ENCODE peak calls at places on chromosome 20, in seven cellular contexts. One of them, this sample, is unnamed.

GRCh38 chr20:24768226-24768625 is 180.8 kb upstream of the CST7 start:
- DNase-seq in A549: no peak
- DNase-seq in stimulated activated effector memory CD8-positive, alpha-beta T cell treated with anti-CD3 and anti-CD28 coated beads, Interleukin-12 subunit alpha, Interleukin-12 subunit beta, amount 100 ng/mL, for 72 hours: no peak
- DNase-seq in MV-4-11: no peak
- DNase-seq in T-helper 2 cell: no peak
- DNase-seq in activated T-cell treated with anti-CD3 and anti-CD28 coated beads, Interleukin-2, amount 50 U/mL, for 48 hours: no peak
- DNase-seq in tibial artery: no peak
- DNase-seq in this sample: peak

GRCh38 chr20:60372282-60372681 is 414.1 kb downstream of the CDH26 start:
- DNase-seq in A549: no peak
- DNase-seq in stimulated activated effector memory CD8-positive, alpha-beta T cell treated with anti-CD3 and anti-CD28 coated beads, Interleukin-12 subunit alpha, Interleukin-12 subunit beta, amount 100 ng/mL, for 72 hours: no peak
- DNase-seq in MV-4-11: no peak
- DNase-seq in T-helper 2 cell: no peak
- DNase-seq in activated T-cell treated with anti-CD3 and anti-CD28 coated beads, Interleukin-2, amount 50 U/mL, for 48 hours: no peak
- DNase-seq in tibial artery: no peak
- DNase-seq in this sample: no peak

GRCh38 chr20:46640536-46641311 is 10.5 kb downstream of the SLC13A3 start:
- DNase-seq in A549: no peak
- DNase-seq in stimulated activated effector memory CD8-positive, alpha-beta T cell treated with anti-CD3 and anti-CD28 coated beads, Interleukin-12 subunit alpha, Interleukin-12 subunit beta, amount 100 ng/mL, for 72 hours: no peak
- DNase-seq in MV-4-11: no peak
- DNase-seq in T-helper 2 cell: no peak
- DNase-seq in activated T-cell treated with anti-CD3 and anti-CD28 coated beads, Interleukin-2, amount 50 U/mL, for 48 hours: no peak
- DNase-seq in tibial artery: no peak
- DNase-seq in this sample: no peak

GRCh38 chr20:52593634-52594033 is 378.5 kb upstream of the TSHZ2 start:
- DNase-seq in A549: no peak
- DNase-seq in stimulated activated effector memory CD8-positive, alpha-beta T cell treated with anti-CD3 and anti-CD28 coated beads, Interleukin-12 subunit alpha, Interleukin-12 subunit beta, amount 100 ng/mL, for 72 hours: no peak
- DNase-seq in MV-4-11: no peak
- DNase-seq in T-helper 2 cell: no peak
- DNase-seq in activated T-cell treated with anti-CD3 and anti-CD28 coated beads, Interleukin-2, amount 50 U/mL, for 48 hours: no peak
- DNase-seq in tibial artery: no peak
- DNase-seq in this sample: no peak

GRCh38 chr20:62069741-62070216 is 4.1 kb upstream of the TAF4 start:
- DNase-seq in A549: no peak
- DNase-seq in stimulated activated effector memory CD8-positive, alpha-beta T cell treated with anti-CD3 and anti-CD28 coated beads, Interleukin-12 subunit alpha, Interleukin-12 subunit beta, amount 100 ng/mL, for 72 hours: no peak
- DNase-seq in MV-4-11: peak
- DNase-seq in T-helper 2 cell: no peak
- DNase-seq in activated T-cell treated with anti-CD3 and anti-CD28 coated beads, Interleukin-2, amount 50 U/mL, for 48 hours: no peak
- DNase-seq in tibial artery: no peak
- DNase-seq in this sample: no peak

GRCh38 chr20:4864292-4864691 is 137.0 kb downstream of the SLC23A2 start:
- DNase-seq in A549: no peak
- DNase-seq in stimulated activated effector memory CD8-positive, alpha-beta T cell treated with anti-CD3 and anti-CD28 coated beads, Interleukin-12 subunit alpha, Interleukin-12 subunit beta, amount 100 ng/mL, for 72 hours: no peak
- DNase-seq in MV-4-11: no peak
- DNase-seq in T-helper 2 cell: no peak
- DNase-seq in activated T-cell treated with anti-CD3 and anti-CD28 coated beads, Interleukin-2, amount 50 U/mL, for 48 hours: no peak
- DNase-seq in tibial artery: no peak
- DNase-seq in this sample: no peak

GRCh38 chr20:44279228-44279627 is 31.8 kb downstream of the FITM2 start:
- DNase-seq in A549: peak
- DNase-seq in stimulated activated effector memory CD8-positive, alpha-beta T cell treated with anti-CD3 and anti-CD28 coated beads, Interleukin-12 subunit alpha, Interleukin-12 subunit beta, amount 100 ng/mL, for 72 hours: no peak
- DNase-seq in MV-4-11: no peak
- DNase-seq in T-helper 2 cell: no peak
- DNase-seq in activated T-cell treated with anti-CD3 and anti-CD28 coated beads, Interleukin-2, amount 50 U/mL, for 48 hours: no peak
- DNase-seq in tibial artery: no peak
- DNase-seq in this sample: no peak

GRCh38 chr20:39850821-39851330 is 838.2 kb downstream of the MAFB start:
- DNase-seq in A549: no peak
- DNase-seq in stimulated activated effector memory CD8-positive, alpha-beta T cell treated with anti-CD3 and anti-CD28 coated beads, Interleukin-12 subunit alpha, Interleukin-12 subunit beta, amount 100 ng/mL, for 72 hours: no peak
- DNase-seq in MV-4-11: no peak
- DNase-seq in T-helper 2 cell: no peak
- DNase-seq in activated T-cell treated with anti-CD3 and anti-CD28 coated beads, Interleukin-2, amount 50 U/mL, for 48 hours: no peak
- DNase-seq in tibial artery: no peak
- DNase-seq in this sample: peak

GRCh38 chr20:59992531-59992930 is 34.3 kb downstream of the CDH26 start:
- DNase-seq in A549: peak
- DNase-seq in stimulated activated effector memory CD8-positive, alpha-beta T cell treated with anti-CD3 and anti-CD28 coated beads, Interleukin-12 subunit alpha, Interleukin-12 subunit beta, amount 100 ng/mL, for 72 hours: no peak
- DNase-seq in MV-4-11: peak
- DNase-seq in T-helper 2 cell: no peak
- DNase-seq in activated T-cell treated with anti-CD3 and anti-CD28 coated beads, Interleukin-2, amount 50 U/mL, for 48 hours: no peak
- DNase-seq in tibial artery: no peak
- DNase-seq in this sample: no peak

GRCh38 chr20:53579581-53580375 is 13.9 kb downstream of the ZNF217 start:
- DNase-seq in A549: no peak
- DNase-seq in stimulated activated effector memory CD8-positive, alpha-beta T cell treated with anti-CD3 and anti-CD28 coated beads, Interleukin-12 subunit alpha, Interleukin-12 subunit beta, amount 100 ng/mL, for 72 hours: peak
- DNase-seq in MV-4-11: peak
- DNase-seq in T-helper 2 cell: no peak
- DNase-seq in activated T-cell treated with anti-CD3 and anti-CD28 coated beads, Interleukin-2, amount 50 U/mL, for 48 hours: peak
- DNase-seq in tibial artery: no peak
- DNase-seq in this sample: no peak

GRCh38 chr20:10603971-10604864 is 69.6 kb downstream of the JAG1 start:
- DNase-seq in A549: peak
- DNase-seq in stimulated activated effector memory CD8-positive, alpha-beta T cell treated with anti-CD3 and anti-CD28 coated beads, Interleukin-12 subunit alpha, Interleukin-12 subunit beta, amount 100 ng/mL, for 72 hours: no peak
- DNase-seq in MV-4-11: peak
- DNase-seq in T-helper 2 cell: no peak
- DNase-seq in activated T-cell treated with anti-CD3 and anti-CD28 coated beads, Interleukin-2, amount 50 U/mL, for 48 hours: no peak
- DNase-seq in tibial artery: peak
- DNase-seq in this sample: no peak

GRCh38 chr20:461254-462198 is 807 bp downstream of the TBC1D20 start:
- DNase-seq in A549: peak
- DNase-seq in stimulated activated effector memory CD8-positive, alpha-beta T cell treated with anti-CD3 and anti-CD28 coated beads, Interleukin-12 subunit alpha, Interleukin-12 subunit beta, amount 100 ng/mL, for 72 hours: peak
- DNase-seq in MV-4-11: peak
- DNase-seq in T-helper 2 cell: peak
- DNase-seq in activated T-cell treated with anti-CD3 and anti-CD28 coated beads, Interleukin-2, amount 50 U/mL, for 48 hours: peak
- DNase-seq in tibial artery: no peak
- DNase-seq in this sample: peak

GRCh38 chr20:18985551-18985950 is 172.0 kb downstream of the SCP2D1 start:
- DNase-seq in A549: no peak
- DNase-seq in stimulated activated effector memory CD8-positive, alpha-beta T cell treated with anti-CD3 and anti-CD28 coated beads, Interleukin-12 subunit alpha, Interleukin-12 subunit beta, amount 100 ng/mL, for 72 hours: no peak
- DNase-seq in MV-4-11: no peak
- DNase-seq in T-helper 2 cell: no peak
- DNase-seq in activated T-cell treated with anti-CD3 and anti-CD28 coated beads, Interleukin-2, amount 50 U/mL, for 48 hours: no peak
- DNase-seq in tibial artery: no peak
- DNase-seq in this sample: no peak

GRCh38 chr20:40961176-40961575 is 67.4 kb upstream of the TOP1 start:
- DNase-seq in A549: no peak
- DNase-seq in stimulated activated effector memory CD8-positive, alpha-beta T cell treated with anti-CD3 and anti-CD28 coated beads, Interleukin-12 subunit alpha, Interleukin-12 subunit beta, amount 100 ng/mL, for 72 hours: no peak
- DNase-seq in MV-4-11: no peak
- DNase-seq in T-helper 2 cell: no peak
- DNase-seq in activated T-cell treated with anti-CD3 and anti-CD28 coated beads, Interleukin-2, amount 50 U/mL, for 48 hours: no peak
- DNase-seq in tibial artery: peak
- DNase-seq in this sample: no peak

GRCh38 chr20:63645218-63645617 is 8.0 kb downstream of the STMN3 start:
- DNase-seq in A549: no peak
- DNase-seq in stimulated activated effector memory CD8-positive, alpha-beta T cell treated with anti-CD3 and anti-CD28 coated beads, Interleukin-12 subunit alpha, Interleukin-12 subunit beta, amount 100 ng/mL, for 72 hours: no peak
- DNase-seq in MV-4-11: no peak
- DNase-seq in T-helper 2 cell: no peak
- DNase-seq in activated T-cell treated with anti-CD3 and anti-CD28 coated beads, Interleukin-2, amount 50 U/mL, for 48 hours: no peak
- DNase-seq in tibial artery: peak
- DNase-seq in this sample: peak

GRCh38 chr20:22744341-22745193 is 160.2 kb upstream of the FOXA2 start:
- DNase-seq in A549: no peak
- DNase-seq in stimulated activated effector memory CD8-positive, alpha-beta T cell treated with anti-CD3 and anti-CD28 coated beads, Interleukin-12 subunit alpha, Interleukin-12 subunit beta, amount 100 ng/mL, for 72 hours: no peak
- DNase-seq in MV-4-11: no peak
- DNase-seq in T-helper 2 cell: no peak
- DNase-seq in activated T-cell treated with anti-CD3 and anti-CD28 coated beads, Interleukin-2, amount 50 U/mL, for 48 hours: no peak
- DNase-seq in tibial artery: no peak
- DNase-seq in this sample: no peak

GRCh38 chr20:9177278-9177677 is 108.4 kb downstream of the PLCB4 start:
- DNase-seq in A549: no peak
- DNase-seq in stimulated activated effector memory CD8-positive, alpha-beta T cell treated with anti-CD3 and anti-CD28 coated beads, Interleukin-12 subunit alpha, Interleukin-12 subunit beta, amount 100 ng/mL, for 72 hours: no peak
- DNase-seq in MV-4-11: no peak
- DNase-seq in T-helper 2 cell: no peak
- DNase-seq in activated T-cell treated with anti-CD3 and anti-CD28 coated beads, Interleukin-2, amount 50 U/mL, for 48 hours: no peak
- DNase-seq in tibial artery: no peak
- DNase-seq in this sample: no peak

GRCh38 chr20:58751956-58752355 is 59.4 kb downstream of the NPEPL1 start:
- DNase-seq in A549: no peak
- DNase-seq in stimulated activated effector memory CD8-positive, alpha-beta T cell treated with anti-CD3 and anti-CD28 coated beads, Interleukin-12 subunit alpha, Interleukin-12 subunit beta, amount 100 ng/mL, for 72 hours: no peak
- DNase-seq in MV-4-11: no peak
- DNase-seq in T-helper 2 cell: no peak
- DNase-seq in activated T-cell treated with anti-CD3 and anti-CD28 coated beads, Interleukin-2, amount 50 U/mL, for 48 hours: no peak
- DNase-seq in tibial artery: no peak
- DNase-seq in this sample: peak

GRCh38 chr20:51272392-51272791 is 249.5 kb upstream of the KCNG1 start:
- DNase-seq in A549: no peak
- DNase-seq in stimulated activated effector memory CD8-positive, alpha-beta T cell treated with anti-CD3 and anti-CD28 coated beads, Interleukin-12 subunit alpha, Interleukin-12 subunit beta, amount 100 ng/mL, for 72 hours: no peak
- DNase-seq in MV-4-11: peak
- DNase-seq in T-helper 2 cell: no peak
- DNase-seq in activated T-cell treated with anti-CD3 and anti-CD28 coated beads, Interleukin-2, amount 50 U/mL, for 48 hours: no peak
- DNase-seq in tibial artery: no peak
- DNase-seq in this sample: no peak

GRCh38 chr20:46203510-46203837 is 85.4 kb downstream of the CD40 start:
- DNase-seq in A549: no peak
- DNase-seq in stimulated activated effector memory CD8-positive, alpha-beta T cell treated with anti-CD3 and anti-CD28 coated beads, Interleukin-12 subunit alpha, Interleukin-12 subunit beta, amount 100 ng/mL, for 72 hours: no peak
- DNase-seq in MV-4-11: no peak
- DNase-seq in T-helper 2 cell: no peak
- DNase-seq in activated T-cell treated with anti-CD3 and anti-CD28 coated beads, Interleukin-2, amount 50 U/mL, for 48 hours: no peak
- DNase-seq in tibial artery: no peak
- DNase-seq in this sample: no peak

GRCh38 chr20:48826883-48827771 is 672 bp downstream of the PREX1 start:
- DNase-seq in A549: no peak
- DNase-seq in stimulated activated effector memory CD8-positive, alpha-beta T cell treated with anti-CD3 and anti-CD28 coated beads, Interleukin-12 subunit alpha, Interleukin-12 subunit beta, amount 100 ng/mL, for 72 hours: peak
- DNase-seq in MV-4-11: no peak
- DNase-seq in T-helper 2 cell: no peak
- DNase-seq in activated T-cell treated with anti-CD3 and anti-CD28 coated beads, Interleukin-2, amount 50 U/mL, for 48 hours: peak
- DNase-seq in tibial artery: no peak
- DNase-seq in this sample: peak

GRCh38 chr20:58070664-58071499 is 157.6 kb downstream of the ANKRD60 start:
- DNase-seq in A549: no peak
- DNase-seq in stimulated activated effector memory CD8-positive, alpha-beta T cell treated with anti-CD3 and anti-CD28 coated beads, Interleukin-12 subunit alpha, Interleukin-12 subunit beta, amount 100 ng/mL, for 72 hours: peak
- DNase-seq in MV-4-11: no peak
- DNase-seq in T-helper 2 cell: no peak
- DNase-seq in activated T-cell treated with anti-CD3 and anti-CD28 coated beads, Interleukin-2, amount 50 U/mL, for 48 hours: no peak
- DNase-seq in tibial artery: peak
- DNase-seq in this sample: peak

GRCh38 chr20:63280929-63281545 is 8.4 kb downstream of the ARFGAP1 start:
- DNase-seq in A549: peak
- DNase-seq in stimulated activated effector memory CD8-positive, alpha-beta T cell treated with anti-CD3 and anti-CD28 coated beads, Interleukin-12 subunit alpha, Interleukin-12 subunit beta, amount 100 ng/mL, for 72 hours: no peak
- DNase-seq in MV-4-11: no peak
- DNase-seq in T-helper 2 cell: no peak
- DNase-seq in activated T-cell treated with anti-CD3 and anti-CD28 coated beads, Interleukin-2, amount 50 U/mL, for 48 hours: no peak
- DNase-seq in tibial artery: no peak
- DNase-seq in this sample: peak

GRCh38 chr20:57638173-57638894 is 18.1 kb upstream of the ZBP1 start:
- DNase-seq in A549: no peak
- DNase-seq in stimulated activated effector memory CD8-positive, alpha-beta T cell treated with anti-CD3 and anti-CD28 coated beads, Interleukin-12 subunit alpha, Interleukin-12 subunit beta, amount 100 ng/mL, for 72 hours: no peak
- DNase-seq in MV-4-11: no peak
- DNase-seq in T-helper 2 cell: no peak
- DNase-seq in activated T-cell treated with anti-CD3 and anti-CD28 coated beads, Interleukin-2, amount 50 U/mL, for 48 hours: no peak
- DNase-seq in tibial artery: no peak
- DNase-seq in this sample: no peak

GRCh38 chr20:41309817-41310216 is 7.7 kb downstream of the ZHX3 start:
- DNase-seq in A549: no peak
- DNase-seq in stimulated activated effector memory CD8-positive, alpha-beta T cell treated with anti-CD3 and anti-CD28 coated beads, Interleukin-12 subunit alpha, Interleukin-12 subunit beta, amount 100 ng/mL, for 72 hours: no peak
- DNase-seq in MV-4-11: no peak
- DNase-seq in T-helper 2 cell: no peak
- DNase-seq in activated T-cell treated with anti-CD3 and anti-CD28 coated beads, Interleukin-2, amount 50 U/mL, for 48 hours: no peak
- DNase-seq in tibial artery: no peak
- DNase-seq in this sample: no peak

GRCh38 chr20:17646901-17647301 is 35.1 kb downstream of the RRBP1 start:
- DNase-seq in A549: no peak
- DNase-seq in stimulated activated effector memory CD8-positive, alpha-beta T cell treated with anti-CD3 and anti-CD28 coated beads, Interleukin-12 subunit alpha, Interleukin-12 subunit beta, amount 100 ng/mL, for 72 hours: no peak
- DNase-seq in MV-4-11: no peak
- DNase-seq in T-helper 2 cell: no peak
- DNase-seq in activated T-cell treated with anti-CD3 and anti-CD28 coated beads, Interleukin-2, amount 50 U/mL, for 48 hours: no peak
- DNase-seq in tibial artery: no peak
- DNase-seq in this sample: no peak

This sample was measured in endodermal cell.